ENCODE peak calls at places on chromosomes 13 and 19, in eight cellular contexts. Z is stomach, P is endothelial cell, Y is progenitor cell of endocrine pancreas, K is foreskin fibroblast, Q is omental fat pad, O is neural crest cell, U is lower leg skin. C is an unnamed sample.

GRCh38 chr13:100396771-100397170 is 191.8 kb downstream of the GGACT start:
- DNase-seq in Z (no peak), P (no peak), Y (no peak), K (no peak), Q (no peak), O (no peak), U (no peak), C (no peak)

GRCh38 chr13:103044054-103044453 is 22.2 kb downstream of the SLC10A2 start:
- DNase-seq in Z (no peak), P (no peak), Y (no peak), K (no peak), Q (no peak), O (no peak), U (no peak), C (peak)

GRCh38 chr13:102913924-102914628 is 68.2 kb downstream of the ERCC5 start:
- DNase-seq in Z (peak), P (no peak), Y (no peak), K (peak), Q (no peak), O (no peak), U (peak), C (peak)

GRCh38 chr13:112106467-112107141 is 39.7 kb downstream of the SOX1 start:
- DNase-seq in Z (no peak), P (no peak), Y (no peak), K (no peak), Q (no peak), O (peak), U (no peak), C (no peak)

GRCh38 chr19:31102674-31103073 is 246.6 kb downstream of the TSHZ3 start:
- DNase-seq in Z (no peak), P (no peak), Y (no peak), K (no peak), Q (no peak), O (no peak), U (no peak), C (no peak)

GRCh38 chr13:45199716-45200115 is 1.1 kb downstream of the KCTD4 start:
- DNase-seq in Z (no peak), P (no peak), Y (no peak), K (no peak), Q (no peak), O (no peak), U (no peak), C (no peak)

GRCh38 chr19:18833849-18834643 is 2.3 kb downstream of the UPF1 start:
- DNase-seq in Z (no peak), P (no peak), Y (no peak), K (peak), Q (no peak), O (no peak), U (no peak), C (no peak)

GRCh38 chr13:46613409-46614049 is 60.6 kb downstream of the LRCH1 start:
- DNase-seq in Z (no peak), P (no peak), Y (no peak), K (no peak), Q (no peak), O (no peak), U (no peak), C (no peak)

GRCh38 chr13:111877906-111878305 is 189.0 kb upstream of the SOX1 start:
- DNase-seq in Z (no peak), P (no peak), Y (no peak), K (no peak), Q (no peak), O (no peak), U (no peak), C (no peak)

GRCh38 chr19:2785244-2786000 is at the start of gene THOP1:
- DNase-seq in Z (peak), P (peak), Y (peak), K (peak), Q (peak), O (peak), U (peak), C (peak)

GRCh38 chr13:32790731-32791130 is 204.5 kb downstream of the PDS5B start:
- DNase-seq in Z (no peak), P (no peak), Y (no peak), K (peak), Q (no peak), O (no peak), U (no peak), C (no peak)

GRCh38 chr19:13095393-13095784 is 7.3 kb downstream of the LYL1 start:
- DNase-seq in Z (no peak), P (no peak), Y (no peak), K (no peak), Q (no peak), O (no peak), U (no peak), C (no peak)

GRCh38 chr19:47587295-47587694 is 14.3 kb upstream of the ZNF541 start:
- DNase-seq in Z (no peak), P (no peak), Y (no peak), K (peak), Q (no peak), O (no peak), U (no peak), C (peak)

GRCh38 chr13:56659041-56659471 is 481.7 kb upstream of the PRR20A start:
- DNase-seq in Z (no peak), P (no peak), Y (no peak), K (no peak), Q (no peak), O (no peak), U (no peak), C (no peak)

GRCh38 chr13:28716511-28716910 is 2.3 kb downstream of the SLC46A3 start:
- DNase-seq in Z (no peak), P (no peak), Y (no peak), K (peak), Q (no peak), O (no peak), U (no peak), C (peak)

GRCh38 chr13:71015516-71015915 is 851.5 kb downstream of the DACH1 start:
- DNase-seq in Z (no peak), P (no peak), Y (no peak), K (no peak), Q (no peak), O (no peak), U (no peak), C (no peak)

GRCh38 chr13:89827552-89827951 is 1519.9 kb upstream of the MIR17HG start:
- DNase-seq in Z (no peak), P (no peak), Y (no peak), K (no peak), Q (no peak), O (no peak), U (no peak), C (no peak)

GRCh38 chr13:40660692-40661091 is 5.7 kb downstream of the FOXO1 start:
- DNase-seq in Z (no peak), P (no peak), Y (no peak), K (no peak), Q (no peak), O (no peak), U (no peak), C (no peak)
- TF ChIP-seq CTCF in Z (no peak), P (no peak), Y (no peak), K (no peak), Q (no peak), O (no peak), U (no peak), C (no peak)

GRCh38 chr19:1466018-1466460 is 13.0 kb downstream of the C19orf25 start:
- DNase-seq in Z (no peak), P (no peak), Y (no peak), K (no peak), Q (no peak), O (no peak), U (no peak), C (no peak)
- TF ChIP-seq CTCF in Z (no peak), P (peak), Y (no peak), K (no peak), Q (no peak), O (no peak), U (no peak), C (no peak)

GRCh38 chr19:30073152-30074000 is 131.3 kb downstream of the URI1 start:
- DNase-seq in Z (no peak), P (no peak), Y (no peak), K (no peak), Q (no peak), O (no peak), U (peak), C (no peak)
- TF ChIP-seq CTCF in Z (no peak), P (no peak), Y (no peak), K (no peak), Q (no peak), O (no peak), U (no peak), C (no peak)

GRCh38 chr19:39252458-39252857 is 3.8 kb upstream of the IFNL4 start:
- DNase-seq in Z (no peak), P (no peak), Y (no peak), K (no peak), Q (no peak), O (no peak), U (no peak), C (no peak)
- TF ChIP-seq CTCF in Z (no peak), P (no peak), Y (no peak), K (no peak), Q (no peak), O (no peak), U (no peak), C (no peak)

DNA sequence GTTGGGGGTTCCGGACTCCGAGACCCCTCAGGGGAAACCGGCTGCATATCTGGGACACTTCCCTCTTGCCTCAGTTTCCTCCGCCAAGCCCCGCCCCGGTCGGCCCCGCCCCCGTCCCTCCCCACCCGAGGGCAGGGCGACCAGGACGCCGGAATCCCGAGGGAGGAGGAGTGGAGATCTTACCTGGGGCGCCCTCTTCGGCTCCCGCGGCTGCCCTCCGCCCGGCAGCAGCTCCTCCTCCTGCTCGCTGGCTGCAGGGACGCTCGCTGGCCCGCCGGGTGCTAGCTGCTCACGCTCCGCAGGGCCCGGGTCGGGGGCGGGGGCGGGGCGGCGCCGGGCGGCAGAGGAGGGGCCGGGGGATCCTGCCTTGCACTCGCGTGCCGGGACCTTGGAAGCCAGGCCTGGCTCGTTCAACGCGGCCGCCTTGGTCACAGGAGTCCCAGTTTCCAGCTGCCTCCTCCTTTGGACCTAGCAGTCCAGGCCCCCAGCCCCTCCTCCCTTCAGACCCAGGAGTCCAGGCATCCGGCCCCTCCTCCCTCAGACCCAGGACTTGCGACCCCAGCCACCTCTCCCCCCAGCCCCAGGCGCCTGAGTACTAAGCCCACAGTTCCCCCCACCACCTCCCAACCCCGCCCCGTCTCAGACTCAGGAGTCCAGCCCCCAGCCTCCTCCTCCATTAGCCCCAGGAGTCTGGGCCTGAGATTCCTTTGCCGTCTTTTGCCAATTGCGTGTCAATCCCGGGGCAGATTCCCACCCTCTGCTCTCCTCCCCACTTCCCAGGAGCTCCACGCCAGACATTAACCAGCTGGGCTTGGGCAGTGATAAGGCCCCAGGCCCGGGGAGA is at the start of gene NTF4:
- DNase-seq in Z (peak), P (peak), Y (peak), K (peak), Q (no peak), O (peak), U (no peak), C (no peak)
- TF ChIP-seq CTCF in Z (no peak), P (no peak), Y (no peak), K (no peak), Q (no peak), O (no peak), U (no peak), C (peak)

DNA sequence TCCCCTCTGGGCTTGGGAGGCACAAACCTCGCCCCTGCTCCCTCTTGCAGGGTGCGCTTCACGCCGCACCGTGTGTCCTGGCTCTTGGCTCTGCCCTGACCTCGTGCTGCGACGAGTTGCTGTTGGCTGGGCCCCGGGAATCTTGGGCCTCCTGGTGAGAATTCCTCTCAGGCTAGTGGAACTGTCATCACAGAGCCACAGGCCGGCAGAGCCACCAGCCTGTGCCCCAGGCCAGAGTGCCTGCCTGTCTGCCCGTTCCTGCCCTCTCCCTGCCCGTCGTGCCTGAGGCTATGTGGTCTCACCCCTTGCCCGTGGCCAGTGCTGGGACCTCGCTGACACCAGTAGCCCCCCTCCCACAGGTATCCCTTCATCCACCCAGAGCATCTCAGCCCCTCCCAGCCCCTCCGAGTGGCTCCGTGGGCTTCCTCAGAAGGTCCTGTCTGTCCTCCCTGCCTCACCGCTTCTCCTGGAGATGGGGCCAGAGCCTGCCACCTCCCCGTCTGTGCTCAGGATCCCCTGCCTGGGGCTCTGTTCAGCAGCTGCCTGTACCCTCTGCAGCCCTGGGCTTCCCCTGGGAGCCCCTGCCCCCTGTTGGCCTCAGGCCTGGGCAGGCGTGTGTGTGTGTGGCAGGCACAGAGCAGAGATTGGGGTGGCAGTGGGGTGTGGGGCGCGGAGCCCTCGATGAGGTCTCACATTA is 13.3 kb downstream of the NDUFB7 start:
- DNase-seq in Z (no peak), P (no peak), Y (no peak), K (no peak), Q (no peak), O (no peak), U (no peak), C (no peak)
- TF ChIP-seq CTCF in Z (no peak), P (no peak), Y (no peak), K (no peak), Q (no peak), O (no peak), U (no peak), C (no peak)

DNA sequence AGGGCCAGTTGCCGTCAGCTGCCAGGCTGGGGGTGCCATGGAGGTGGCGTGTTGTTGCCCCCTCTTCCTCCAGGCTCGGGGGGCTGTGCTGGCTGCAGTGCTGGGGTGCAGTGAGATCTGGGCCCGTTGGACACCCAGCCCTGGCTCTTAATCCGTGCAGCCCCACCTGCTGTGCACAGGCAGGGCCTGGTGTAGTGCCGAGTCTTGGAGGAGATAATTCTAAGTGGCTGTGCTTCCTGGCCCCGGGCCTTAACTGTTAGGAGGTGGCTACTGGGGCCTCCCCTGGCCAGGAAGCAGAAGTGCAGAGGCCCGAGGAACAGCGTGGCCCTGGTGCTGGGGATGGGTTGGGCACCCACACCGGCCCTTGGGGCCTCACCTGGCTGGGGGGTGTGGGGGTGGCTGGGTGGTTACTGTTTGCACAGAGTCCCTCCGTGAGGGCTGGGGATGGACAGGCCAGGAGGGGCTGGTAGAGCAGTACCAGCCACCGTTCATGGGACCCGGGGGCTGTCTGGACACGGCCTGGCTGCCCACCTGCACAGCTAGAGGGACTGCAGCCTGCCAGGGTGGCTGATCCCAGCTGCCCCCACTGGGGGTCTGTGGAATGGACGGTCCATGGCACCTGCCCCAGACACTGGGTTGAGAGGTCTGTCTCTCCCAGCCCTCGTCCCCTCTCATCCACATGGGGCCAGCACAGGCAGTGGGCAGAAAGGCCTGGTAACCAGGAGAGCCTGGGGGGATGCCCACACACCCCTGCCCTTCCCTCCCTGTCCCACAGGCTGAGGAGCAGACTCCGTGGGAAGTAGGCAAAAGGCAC is 3.3 kb downstream of the GPX4 start:
- DNase-seq in Z (peak), P (no peak), Y (no peak), K (peak), Q (no peak), O (no peak), U (no peak), C (no peak)
- TF ChIP-seq CTCF in Z (no peak), P (no peak), Y (no peak), K (peak), Q (no peak), O (peak), U (no peak), C (peak)

DNA sequence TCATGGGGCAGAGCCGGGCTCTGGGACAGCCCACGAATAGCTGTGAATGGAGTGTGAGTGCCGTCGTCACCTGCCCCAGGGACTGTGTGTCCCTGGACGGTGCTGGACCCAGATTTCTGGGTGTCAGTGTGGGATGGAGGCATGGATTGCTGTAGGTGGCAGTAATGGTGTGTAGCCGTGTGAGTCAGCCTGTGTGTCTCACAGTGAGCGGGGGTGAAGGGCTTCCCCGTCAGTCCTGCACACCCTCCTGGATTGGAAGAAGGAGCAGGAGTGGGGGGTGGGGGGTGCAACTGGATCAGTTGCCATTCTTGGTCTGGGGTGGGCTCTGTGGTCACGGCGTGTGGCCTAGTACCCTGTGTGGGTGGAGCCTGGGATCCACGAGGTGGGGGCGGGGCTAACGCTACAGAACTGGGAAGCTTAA is 6.5 kb upstream of the LTBP4 start:
- DNase-seq in Z (no peak), P (no peak), Y (no peak), K (peak), Q (no peak), O (no peak), U (no peak), C (peak)
- TF ChIP-seq CTCF in Z (no peak), P (no peak), Y (no peak), K (no peak), Q (no peak), O (no peak), U (no peak), C (peak)

C was measured in foreskin keratinocyte.